ENCODE peak calls at places on chromosome 17, in ten cellular contexts. P is activated CD8-positive, alpha-beta T cell treated with anti-CD3 and anti-CD28 coated beads for 36 hours; M is amygdala; D is NCI-H345; C is HTR-8/SVneo; T is HFFc6; Y is uterus; Q is hepatocyte; W is NCI-H1105; S is CD4-positive, alpha-beta memory T cell. I is an unnamed sample.

GRCh38 chr17:80379348-80379747 is 35.6 kb upstream of the ENDOV start:
- DNase-seq in D (no peak), Y (no peak), T (no peak), S (no peak), P (no peak), Q (no peak), M (no peak), W (no peak), C (no peak), I (no peak)

GRCh38 chr17:19753049-19753444 is 4.9 kb upstream of the ALDH3A1 start:
- DNase-seq in T (peak), P (no peak), Y (no peak), D (peak), C (peak), W (peak), S (no peak), Q (no peak), M (no peak), I (no peak)

GRCh38 chr17:71974051-71974450 is 146.8 kb upstream of the SOX9 start:
- DNase-seq in Y (no peak), T (no peak), W (no peak), P (no peak), D (no peak), S (no peak), Q (no peak), C (no peak), M (no peak), I (no peak)

GRCh38 chr17:40548982-40549680 is 16.1 kb downstream of the CCR7 start:
- DNase-seq in W (no peak), D (peak), Q (no peak), C (peak), M (no peak), P (no peak), Y (peak), T (peak), S (no peak), I (no peak)

GRCh38 chr17:45428954-45429337 is 3.7 kb downstream of the ARHGAP27 start:
- DNase-seq in W (no peak), D (no peak), Q (no peak), P (no peak), T (no peak), C (no peak), M (no peak), S (no peak), Y (no peak), I (peak)

GRCh38 chr17:72587156-72587555 is 466.3 kb downstream of the SOX9 start:
- DNase-seq in C (no peak), Q (no peak), Y (no peak), T (no peak), W (no peak), S (no peak), M (no peak), P (no peak), D (no peak), I (no peak)

GRCh38 chr17:73976676-73977521 is 226.6 kb upstream of the RPL38 start:
- DNase-seq in Q (no peak), T (no peak), P (no peak), Y (no peak), S (no peak), C (no peak), M (no peak), W (peak), D (peak), I (no peak)

GRCh38 chr17:75277664-75278071 is 6.6 kb upstream of the MIF4GD start:
- DNase-seq in P (no peak), Y (no peak), C (no peak), M (no peak), S (no peak), D (no peak), T (peak), Q (no peak), W (no peak), I (no peak)

GRCh38 chr17:8941520-8941919 is 24.0 kb downstream of the PIK3R5 start:
- DNase-seq in W (no peak), C (no peak), D (no peak), Y (no peak), S (peak), Q (no peak), T (no peak), P (peak), M (no peak), I (no peak)

GRCh38 chr17:82932146-82933005 is 92.6 kb upstream of the ZNF750 start:
- DNase-seq in Y (peak), W (no peak), S (no peak), M (no peak), P (no peak), Q (no peak), D (no peak), T (no peak), C (no peak), I (no peak)

GRCh38 chr17:78555741-78556401 is 21.3 kb downstream of the DNAH17 start:
- DNase-seq in S (no peak), W (no peak), D (no peak), C (no peak), T (no peak), Q (no peak), Y (no peak), M (no peak), P (no peak), I (no peak)

GRCh38 chr17:81242421-81243332 is 3.6 kb downstream of the NDUFAF8 start:
- DNase-seq in P (no peak), C (no peak), T (no peak), S (no peak), Q (no peak), W (no peak), M (no peak), Y (no peak), D (no peak), I (peak)

GRCh38 chr17:12605222-12605621 is 60.5 kb upstream of the MYOCD start:
- DNase-seq in M (no peak), Y (no peak), S (no peak), W (no peak), Q (no peak), P (no peak), D (no peak), T (peak), C (no peak), I (no peak)

I was measured in Karpas-422.